ENCODE peak calls at places on chromosomes 16 and 17, in four cellular contexts. V, Y, X and J are unnamed samples.
A peak's percentile ranks its signal among the peaks of the same experiment; 100 is the strongest.

GRCh38 chr16:22232277-22233049 is 26.4 kb downstream of the EEF2K start:
- DNase-seq in Y (no peak), X (no peak), V (peak; percentile 68), J (no peak)

GRCh38 chr17:66347661-66348604 is 45.5 kb downstream of the PRKCA start:
- DNase-seq in X (peak; percentile 54), Y (no peak), V (peak; percentile 43), J (peak; percentile 32)

GRCh38 chr16:1510941-1511351 is 17.8 kb downstream of the TELO2 start:
- DNase-seq in V (no peak), Y (no peak), X (no peak), J (no peak)

GRCh38 chr17:62892870-62893338 is 73.1 kb upstream of the TANC2 start:
- DNase-seq in X (no peak), V (peak; percentile 90), Y (peak; percentile 31), J (peak; percentile 69)

GRCh38 chr17:51764387-51764971 is 394.0 kb downstream of the CA10 start:
- DNase-seq in V (peak; percentile 74), Y (peak; percentile 18), X (peak; percentile 70), J (peak; percentile 64)

GRCh38 chr17:30450125-30451027 is 26.8 kb upstream of the GOSR1 start:
- DNase-seq in V (peak; percentile 72), Y (no peak), X (no peak), J (no peak)

GRCh38 chr17:76246080-76247066 is 6.1 kb upstream of the RNF157 start:
- DNase-seq in Y (no peak), X (no peak), V (peak; percentile 97), J (peak; percentile 27)

GRCh38 chr17:60679287-60679686 is 1.6 kb downstream of the BCAS3 start:
- DNase-seq in Y (no peak), V (no peak), X (no peak), J (no peak)

GRCh38 chr17:676965-677364 is 37.7 kb downstream of the VPS53 start:
- DNase-seq in V (no peak), X (no peak), Y (no peak), J (no peak)

GRCh38 chr16:57622361-57623250 is 5.8 kb upstream of the ADGRG1 start:
- DNase-seq in Y (no peak), V (peak; percentile 44), X (no peak), J (no peak)

GRCh38 chr17:37650419-37651003 is 7.3 kb upstream of the DDX52 start:
- DNase-seq in X (no peak), Y (no peak), V (peak; percentile 71), J (peak; percentile 59)

GRCh38 chr17:80453980-80454556 is 22.3 kb downstream of the NPTX1 start:
- DNase-seq in V (no peak), Y (no peak), X (no peak), J (peak; percentile 3)

GRCh38 chr17:80364091-80364691 is 50.8 kb upstream of the ENDOV start:
- DNase-seq in X (peak; percentile 59), Y (no peak), V (peak; percentile 19), J (no peak)

GRCh38 chr16:22195695-22196558 is 10.2 kb upstream of the EEF2K start:
- DNase-seq in X (peak; percentile 91), Y (peak; percentile 90), V (peak; percentile 93), J (peak; percentile 94)

GRCh38 chr16:48347191-48347860 is 37.9 kb downstream of the SIAH1 start:
- DNase-seq in X (no peak), Y (no peak), V (no peak), J (no peak)

GRCh38 chr16:50604065-50604418 is 55.8 kb downstream of the NKD1 start:
- DNase-seq in Y (no peak), X (no peak), V (no peak), J (no peak)

GRCh38 chr16:3189869-3190268 is 1.9 kb downstream of the OR1F1 start:
- DNase-seq in V (no peak), Y (no peak), X (no peak), J (no peak)

GRCh38 chr16:3187798-3188674 is at the start of gene OR1F1:
- DNase-seq in Y (no peak), V (peak; percentile 53), X (peak; percentile 88), J (peak; percentile 62)

GRCh38 chr16:3188675-3188924 is 596 bp downstream of the OR1F1 start:
- DNase-seq in Y (no peak), X (no peak), V (no peak), J (no peak)

GRCh38 chr16:3188925-3189825 is 1.2 kb downstream of the OR1F1 start:
- DNase-seq in Y (no peak), V (peak; percentile 58), X (peak; percentile 89), J (peak; percentile 49)

GRCh38 chr16:3186946-3187690 is 886 bp upstream of the OR1F1 start:
- DNase-seq in X (no peak), Y (no peak), V (no peak), J (no peak)
- H3K4me3 ChIP-seq in X (peak overlapping the region; percentile 75), Y (no peak overlapping the region), V (no peak overlapping the region), J (no peak overlapping the region)

GRCh38 chr17:36545465-36546417 is 1.0 kb downstream of the GGNBP2 start:
- DNase-seq in X (peak; percentile 95), V (peak; percentile 99), Y (peak; percentile 96), J (peak; percentile 97)
- TF ChIP-seq CTCF in X (no peak), V (no peak), Y (no peak), J (no peak)

GRCh38 chr16:11254913-11255736 is 879 bp downstream of the SOCS1 start:
- DNase-seq in V (peak; percentile 61), X (peak; percentile 46), Y (no peak), J (peak; percentile 40)

GRCh38 chr16:11251525-11252481 is 4.2 kb downstream of the SOCS1 start:
- DNase-seq in X (no peak), Y (no peak), V (peak; percentile 87), J (peak; percentile 33)

GRCh38 chr16:11252482-11252931 is 3.5 kb downstream of the SOCS1 start:
- DNase-seq in Y (no peak), X (no peak), V (no peak), J (no peak)

GRCh38 chr16:11253995-11254912 is 1.8 kb downstream of the SOCS1 start:
- DNase-seq in X (no peak), Y (no peak), V (no peak), J (no peak)

DNA sequence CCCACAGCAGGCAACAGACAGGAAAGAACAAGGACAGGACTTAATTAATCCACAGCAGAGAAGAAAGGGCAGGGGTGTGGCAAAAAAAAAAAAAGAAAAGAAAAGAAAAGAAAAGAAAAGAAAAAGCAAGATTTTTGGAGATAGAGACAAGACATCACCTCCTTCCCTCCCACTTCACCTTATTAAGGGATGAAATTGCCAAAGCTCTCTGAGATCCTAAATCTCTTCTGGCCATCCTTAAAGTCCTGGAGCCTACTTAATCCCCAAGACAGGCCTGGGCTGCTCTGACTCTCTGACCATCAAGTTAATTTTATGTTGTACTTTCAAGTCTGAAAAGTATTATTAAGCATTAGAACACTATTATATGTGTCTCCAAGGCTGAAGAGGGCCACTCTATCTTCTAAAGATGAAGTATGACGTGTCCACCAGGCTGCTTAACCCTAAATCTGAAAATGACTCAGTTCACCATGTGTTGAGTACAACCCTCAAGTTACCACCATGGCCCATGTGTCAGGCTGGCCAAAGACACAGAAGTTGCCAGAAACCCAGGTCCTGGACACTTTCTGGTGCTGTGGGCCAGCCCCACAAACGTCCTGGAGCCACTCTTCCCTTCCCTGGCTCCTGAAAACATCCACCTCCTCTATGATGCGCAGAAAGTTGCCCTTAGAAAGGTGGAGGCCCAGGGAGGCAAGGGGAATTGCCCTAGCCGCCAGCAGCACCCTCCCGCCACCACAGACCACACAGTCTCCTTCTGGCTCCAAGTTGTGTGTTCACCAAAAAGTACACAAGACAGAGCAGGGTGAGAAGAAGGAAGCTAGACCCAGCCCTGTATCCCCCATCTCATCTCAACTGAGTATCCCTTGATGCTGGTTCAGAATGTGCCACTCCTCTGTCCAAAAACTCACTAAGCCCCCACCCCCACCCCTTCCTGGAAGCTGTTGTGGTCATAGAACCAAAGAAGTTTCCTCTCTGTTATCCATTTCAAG is 2.7 kb downstream of the SOCS1 start:
- DNase-seq in X (no peak), V (peak; percentile 30), Y (no peak), J (peak; percentile 27)
- H3K4me3 ChIP-seq in X (no peak overlapping the region), V (peak overlapping the region; percentile 84), Y (no peak overlapping the region), J (peak overlapping the region; percentile 75)

DNA sequence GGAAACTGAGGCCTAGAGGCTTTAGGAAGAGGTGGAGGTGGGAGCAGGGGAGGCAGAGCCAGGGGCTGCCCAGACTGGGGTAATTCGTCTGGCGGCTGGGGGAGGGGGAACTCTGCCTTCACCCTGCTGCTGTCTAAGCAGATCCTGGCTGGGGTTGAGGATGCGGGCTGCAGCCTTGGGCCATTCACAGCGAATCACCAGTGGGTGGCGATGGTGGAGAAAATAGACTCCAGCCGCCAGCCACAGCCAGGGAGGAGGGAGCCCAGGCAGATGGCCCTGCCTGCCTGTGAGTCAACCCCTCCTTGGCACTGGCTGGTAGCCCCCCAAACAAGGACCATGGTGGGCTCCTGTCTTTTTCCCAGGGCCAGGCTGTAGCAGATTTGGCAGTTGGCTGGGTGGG is 41.7 kb upstream of the CDH5 start:
- DNase-seq in V (peak; percentile 23), Y (no peak), X (peak; percentile 59), J (no peak)
- TF ChIP-seq CTCF in V (peak; percentile 32), Y (no peak), X (peak; percentile 59), J (peak; percentile 12)

GRCh38 chr17:39924691-39925055 is 2.7 kb downstream of the ORMDL3 start:
- DNase-seq in X (no peak), Y (no peak), V (no peak), J (no peak)
- H3K4me3 ChIP-seq in X (no peak overlapping the region), Y (no peak overlapping the region), V (no peak overlapping the region), J (no peak overlapping the region)